ENCODE peak calls at places on chromosome 11, in six cellular contexts. X, R, M, O, N and E are unnamed samples. For H3K9me3, the result is how much of the 10 kb centered on the place peaks cover.

GRCh38 chr11:113401718-113402117 is 14.1 kb downstream of the ANKK1 start:
- DNase-seq in M (no peak), X (no peak), N (peak), O (no peak), R (peak), E (peak)

GRCh38 chr11:61687420-61687819 is 7.2 kb downstream of the DAGLA start:
- DNase-seq in O (no peak), X (no peak), R (peak), M (no peak), N (no peak), E (no peak)

GRCh38 chr11:111512296-111513239 is at the start of gene BTG4:
- DNase-seq in N (no peak), R (peak), X (no peak), O (peak), M (no peak), E (peak)

GRCh38 chr11:96154802-96155520 is 188.0 kb downstream of the MAML2 start:
- DNase-seq in R (no peak), N (peak), M (no peak), X (no peak), O (no peak), E (no peak)

GRCh38 chr11:120344302-120345004 is 8.2 kb downstream of the ARHGEF12 start:
- DNase-seq in N (peak), O (no peak), M (no peak), R (no peak), X (no peak), E (no peak)

GRCh38 chr11:45961841-45962240 is 39.4 kb downstream of the LARGE2 start:
- DNase-seq in N (no peak), R (no peak), M (no peak), X (no peak), O (no peak), E (no peak)

GRCh38 chr11:22467248-22467647 is 129.1 kb downstream of the SLC17A6 start:
- DNase-seq in M (no peak), O (no peak), R (no peak), N (no peak), X (no peak), E (no peak)

GRCh38 chr11:114343493-114343892 is 47.3 kb downstream of the NNMT start:
- DNase-seq in M (no peak), X (no peak), O (no peak), R (no peak), N (no peak), E (no peak)

GRCh38 chr11:134944131-134944530 is 532.1 kb upstream of the B3GAT1 start:
- DNase-seq in R (no peak), X (no peak), N (no peak), M (no peak), O (no peak), E (no peak)

GRCh38 chr11:11521306-11522002 is 100.4 kb downstream of the GALNT18 start:
- DNase-seq in X (no peak), R (no peak), M (no peak), O (no peak), N (no peak), E (no peak)

GRCh38 chr11:61731211-61731955 is 21.1 kb upstream of the MYRF start:
- DNase-seq in N (no peak), O (no peak), X (no peak), M (no peak), R (no peak), E (no peak)

GRCh38 chr11:14189874-14190273 is 169.1 kb downstream of the RRAS2 start:
- DNase-seq in R (peak), O (no peak), M (no peak), N (no peak), X (no peak), E (no peak)

DNA sequence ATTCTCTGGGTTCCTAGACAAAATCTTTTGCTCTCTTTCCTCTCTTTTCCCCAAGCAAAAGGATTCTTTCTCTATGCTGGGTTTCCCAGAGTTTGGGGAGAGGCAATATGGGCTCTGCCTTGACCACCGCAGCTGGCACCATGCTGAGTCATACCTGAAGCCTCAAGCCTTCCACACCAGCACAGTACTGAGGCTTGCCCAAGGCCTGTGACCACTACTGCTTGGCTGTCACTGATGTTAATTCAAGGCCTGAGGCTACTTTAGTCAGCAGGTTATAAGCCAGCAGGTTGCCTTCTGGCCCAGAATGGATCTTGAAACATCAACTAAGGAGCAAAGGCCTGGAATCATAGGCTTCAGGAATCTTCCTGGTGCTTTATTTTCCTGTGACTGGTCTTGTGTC is 185.3 kb downstream of the DYNC2H1 start:
- DNase-seq in R (no peak), N (peak), O (no peak), M (no peak), X (no peak), E (no peak)
- H3K9me3 ChIP-seq in R (under half), N (under half), O (under half), M (under half), X (half or more), E (under half)

DNA sequence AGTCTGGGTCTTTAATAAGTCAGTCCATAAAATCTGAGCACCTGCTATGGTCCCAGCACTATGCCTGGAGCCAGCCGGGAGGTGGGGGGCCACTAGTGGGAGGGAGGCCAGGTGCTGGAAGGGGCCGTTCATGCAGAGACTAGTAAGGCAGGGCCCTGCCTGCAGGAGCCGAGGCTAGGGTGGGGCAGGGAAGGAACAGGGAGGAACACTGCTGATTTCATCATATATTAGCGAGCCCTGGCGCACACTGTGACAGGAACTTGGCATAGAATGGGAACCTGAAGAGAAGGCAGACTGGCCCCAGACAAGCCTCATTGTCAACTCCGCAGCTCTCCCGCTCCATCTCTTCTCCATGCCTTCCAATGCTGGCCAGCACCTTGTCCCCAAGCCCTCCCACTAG is 7.1 kb downstream of the VSIG10L2 start:
- DNase-seq in N (peak), R (peak), M (no peak), X (no peak), O (no peak), E (no peak)
- H3K9me3 ChIP-seq in N (under half), R (under half), M (under half), X (under half), O (under half), E (under half)

GRCh38 chr11:72511393-72512047 is 77.2 kb upstream of the CLPB start:
- DNase-seq in O (no peak), N (no peak), X (no peak), R (no peak), M (no peak), E (no peak)
- H3K9me3 ChIP-seq in O (under half), N (under half), X (under half), R (under half), M (under half), E (under half)

DNA sequence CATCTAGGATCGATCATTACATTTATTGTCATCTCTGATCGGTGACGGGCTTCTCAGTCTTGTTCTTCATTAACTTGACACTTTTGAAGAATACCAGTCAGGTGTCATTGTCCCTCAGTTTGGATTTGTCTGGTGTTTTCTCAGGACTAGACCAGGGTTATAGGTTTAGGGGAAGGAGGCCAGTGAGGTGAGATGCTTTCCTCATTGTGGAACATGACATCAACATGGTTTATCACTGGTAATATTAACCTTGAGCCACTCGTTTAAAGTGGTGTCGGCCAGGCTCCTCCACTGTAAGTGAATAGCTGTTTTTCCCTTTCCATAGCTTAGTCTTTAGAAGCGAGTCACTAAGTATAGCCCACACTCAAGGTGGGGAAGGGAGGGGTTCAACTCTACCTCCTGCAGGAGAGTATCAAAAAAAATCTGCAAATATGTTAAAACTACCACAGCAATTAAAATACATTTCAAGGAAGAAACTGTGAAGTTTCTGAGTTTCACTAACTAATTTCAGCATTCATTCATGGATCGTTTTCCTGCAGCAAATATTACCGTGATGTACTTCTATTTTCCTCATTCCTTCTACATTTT is 42.0 kb downstream of the KCNQ1OT1 start:
- DNase-seq in M (no peak), X (no peak), O (no peak), R (no peak), N (no peak), E (no peak)
- H3K9me3 ChIP-seq in M (under half), X (under half), O (under half), R (under half), N (under half), E (under half)

GRCh38 chr11:133720951-133721350 is 124.4 kb downstream of the SPATA19 start:
- DNase-seq in X (no peak), R (no peak), M (no peak), O (no peak), N (no peak), E (no peak)

GRCh38 chr11:133718831-133719230 is 126.5 kb downstream of the SPATA19 start:
- DNase-seq in O (no peak), M (no peak), X (no peak), N (no peak), R (no peak), E (no peak)

GRCh38 chr11:133714471-133715375 is 130.6 kb downstream of the SPATA19 start:
- DNase-seq in O (peak), R (no peak), N (no peak), X (no peak), M (no peak), E (no peak)

GRCh38 chr11:133719532-133720235 is 125.6 kb downstream of the SPATA19 start:
- DNase-seq in R (no peak), N (no peak), M (no peak), O (no peak), X (no peak), E (no peak)

DNA sequence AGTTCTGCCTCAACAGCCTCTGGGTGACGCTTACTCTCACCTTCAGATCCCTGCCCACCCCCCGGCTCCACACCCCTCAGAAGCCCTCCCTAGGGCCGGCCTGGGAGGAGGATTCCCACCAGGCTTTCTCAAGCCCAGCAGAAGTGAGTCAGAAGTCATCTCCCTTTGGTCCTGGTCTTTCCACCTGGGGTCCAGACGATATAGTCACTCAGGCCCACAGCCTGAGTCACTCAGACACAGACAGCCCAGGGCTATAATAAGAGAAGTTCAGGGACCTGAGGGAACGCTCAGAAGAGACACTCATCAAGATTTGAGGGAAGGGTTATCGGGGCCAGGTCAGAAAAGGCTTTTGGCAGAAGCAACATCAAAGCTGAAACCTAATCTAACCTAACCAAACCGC is 127.1 kb downstream of the SPATA19 start:
- DNase-seq in X (no peak), M (no peak), R (no peak), N (no peak), O (no peak), E (no peak)
- H3K9me3 ChIP-seq in X (under half), M (under half), R (under half), N (under half), O (under half), E (under half)

DNA sequence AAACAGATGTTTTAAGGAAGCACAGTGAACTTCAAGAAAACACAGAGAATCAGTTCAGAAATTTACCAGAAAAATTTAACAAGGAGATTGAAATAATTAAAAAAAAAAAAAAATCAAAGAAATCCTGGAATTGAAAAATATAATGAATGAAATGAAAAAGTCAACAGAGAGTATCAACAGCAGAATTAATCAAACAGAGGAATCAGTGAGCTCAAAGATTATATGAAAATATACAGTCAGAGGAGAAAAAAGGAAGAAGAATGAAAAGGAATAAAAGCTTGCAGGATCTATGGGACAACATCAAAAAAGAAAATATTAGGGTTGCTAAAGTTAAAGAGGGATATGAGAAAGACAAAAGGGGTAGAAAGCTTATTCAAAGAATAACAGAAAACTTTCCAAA is 82.3 kb downstream of the XRRA1 start:
- DNase-seq in X (no peak), M (no peak), R (no peak), O (no peak), N (no peak), E (no peak)
- H3K9me3 ChIP-seq in X (under half), M (under half), R (under half), O (under half), N (half or more), E (under half)